ENCODE peak calls at places on chromosome 9, in eight cellular contexts. B, F, P, H, Z, N, C and E are unnamed samples.

GRCh38 chr9:111366978-111367377 is 37.0 kb upstream of the OR2K2 start:
- DNase-seq in B (no peak), C (no peak), P (no peak), F (no peak), H (no peak), Z (no peak), N (no peak), E (no peak)

GRCh38 chr9:852539-852938 is 11.0 kb downstream of the DMRT1 start:
- DNase-seq in C (no peak), P (no peak), Z (no peak), H (no peak), F (no peak), B (no peak), N (no peak), E (no peak)

GRCh38 chr9:95952471-95952870 is 77.0 kb downstream of the ERCC6L2 start:
- DNase-seq in Z (no peak), F (no peak), C (no peak), H (no peak), B (no peak), N (no peak), P (no peak), E (no peak)

GRCh38 chr9:31808770-31809169 is 575.7 kb upstream of the ACO1 start:
- DNase-seq in P (no peak), N (no peak), B (no peak), C (no peak), H (no peak), F (no peak), Z (no peak), E (no peak)

GRCh38 chr9:107039546-107039945 is 176.6 kb downstream of the ZNF462 start:
- DNase-seq in P (no peak), B (no peak), Z (no peak), F (no peak), C (no peak), H (no peak), N (no peak), E (no peak)

GRCh38 chr9:116483622-116484482 is 203.3 kb upstream of the TRIM32 start:
- DNase-seq in H (no peak), C (no peak), P (no peak), B (no peak), N (no peak), Z (no peak), F (no peak), E (no peak)

GRCh38 chr9:87599901-87600610 is 102.4 kb downstream of the DAPK1 start:
- DNase-seq in P (no peak), F (no peak), Z (peak), N (no peak), B (peak), C (no peak), H (no peak), E (peak)

GRCh38 chr9:2817987-2818386 is 25.9 kb downstream of the PUM3 start:
- DNase-seq in F (no peak), H (no peak), C (no peak), Z (no peak), B (no peak), N (no peak), P (no peak), E (no peak)

GRCh38 chr9:93588641-93589609 is 12.5 kb downstream of the PHF2 start:
- DNase-seq in P (no peak), B (peak), Z (no peak), C (no peak), H (no peak), N (no peak), F (no peak), E (no peak)

GRCh38 chr9:25700430-25700829 is 22.2 kb upstream of the TUSC1 start:
- DNase-seq in Z (no peak), B (no peak), C (no peak), N (no peak), F (no peak), H (no peak), P (no peak), E (no peak)

GRCh38 chr9:33465596-33466564 is 7.8 kb downstream of the NOL6 start:
- DNase-seq in N (no peak), B (no peak), Z (no peak), C (no peak), H (peak), F (no peak), P (peak), E (no peak)

GRCh38 chr9:137951107-137951506 is 73.5 kb downstream of the CACNA1B start:
- DNase-seq in C (no peak), Z (no peak), H (no peak), P (no peak), F (no peak), B (no peak), N (no peak), E (no peak)

GRCh38 chr9:24931894-24932293 is 386.2 kb upstream of the IZUMO3 start:
- DNase-seq in P (no peak), Z (no peak), H (no peak), C (no peak), F (no peak), N (no peak), B (no peak), E (no peak)

GRCh38 chr9:113694912-113695900 is 180.9 kb upstream of the ZNF618 start:
- DNase-seq in H (no peak), Z (no peak), C (no peak), F (no peak), B (no peak), P (no peak), N (no peak), E (no peak)

GRCh38 chr9:89529243-89530030 is 31.5 kb upstream of the SEMA4D start:
- DNase-seq in H (no peak), Z (no peak), N (no peak), C (no peak), F (no peak), P (no peak), B (no peak), E (no peak)

DNA sequence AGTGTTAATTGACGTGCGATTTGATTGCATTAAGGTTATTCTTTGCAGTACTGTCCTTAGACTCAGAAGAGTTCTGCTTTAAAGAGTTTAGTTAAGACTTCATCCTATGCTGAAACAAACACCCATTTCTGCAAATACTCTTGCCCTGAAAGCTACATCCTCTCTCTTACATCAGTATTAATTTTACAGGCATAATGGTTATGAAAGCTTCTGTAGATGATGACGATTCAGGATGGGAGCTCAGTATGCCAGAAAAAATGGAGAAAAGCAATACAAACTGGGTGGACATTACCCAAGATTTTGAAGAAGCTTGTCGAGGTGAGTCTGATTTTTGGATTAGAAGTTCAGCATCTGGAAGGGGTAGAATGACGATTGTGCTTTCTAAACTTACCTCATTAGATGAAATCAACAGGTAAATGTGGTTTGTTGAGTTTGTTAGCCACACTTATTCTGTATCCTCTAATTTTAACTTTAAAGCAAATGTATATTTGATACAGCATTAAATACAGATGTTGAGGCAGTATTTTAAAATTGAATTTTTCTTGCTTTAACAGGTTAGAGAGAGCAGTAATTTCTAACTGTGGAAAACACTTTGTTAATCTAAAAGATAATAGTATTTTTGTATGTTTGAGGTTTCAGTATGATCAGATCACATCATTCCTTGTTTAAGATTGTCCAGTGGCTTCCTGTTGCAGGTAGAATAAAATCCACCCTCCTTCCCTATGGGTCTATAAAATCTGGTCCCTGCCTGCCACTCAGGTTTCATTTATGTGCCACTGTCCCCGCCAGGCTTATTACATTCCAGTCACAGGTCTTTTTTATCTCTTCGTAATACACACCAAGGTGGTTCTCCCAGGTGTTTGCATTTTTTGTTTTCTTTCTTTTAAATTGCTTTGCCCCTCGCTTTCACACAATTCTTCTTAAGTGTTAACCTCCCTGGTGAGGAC is 1.3 kb downstream of the NAA35 start:
- DNase-seq in P (no peak), N (no peak), B (no peak), Z (no peak), H (no peak), C (no peak), F (peak), E (no peak)
- TF ChIP-seq POLR2AphosphoS5 in P (no peak), N (no peak), B (no peak), Z (no peak), H (no peak), C (no peak), F (no peak), E (no peak)

DNA sequence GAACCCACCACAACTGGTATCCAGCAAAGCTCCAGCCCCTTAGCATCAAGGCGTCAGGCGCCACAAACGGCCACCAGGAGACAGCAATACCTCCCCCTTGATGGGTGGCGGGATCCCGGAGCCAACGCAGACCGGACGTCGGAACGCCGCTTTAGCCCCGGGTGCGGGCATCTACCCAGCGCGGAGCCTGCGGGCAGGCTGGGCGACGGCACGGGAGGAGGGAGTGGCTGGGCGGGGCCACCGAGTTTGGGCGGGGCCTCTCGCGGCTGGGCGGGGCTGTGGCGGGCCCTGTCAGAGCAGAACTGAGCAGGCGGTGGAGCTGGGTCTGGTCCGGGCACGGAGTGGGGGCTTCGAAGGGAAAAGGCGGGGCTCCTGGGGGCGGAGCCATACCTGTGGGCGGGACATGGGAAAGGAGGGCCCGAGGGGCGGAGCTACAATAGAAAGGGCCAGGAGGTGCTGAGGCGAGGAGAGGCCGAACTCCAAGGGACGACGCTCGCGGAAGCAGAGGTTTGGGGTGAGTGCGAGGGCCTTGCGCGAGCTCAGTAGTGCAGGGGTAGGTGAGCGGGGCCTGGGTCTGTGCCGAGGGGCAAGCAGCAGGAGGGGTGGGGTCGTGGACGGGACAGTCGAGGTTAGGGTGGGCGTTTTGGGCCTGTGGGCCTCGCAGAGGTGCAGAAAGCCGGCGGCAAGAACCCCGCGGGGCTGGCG is 40.2 kb upstream of the GARNL3 start:
- DNase-seq in H (peak), F (peak), Z (peak), P (peak), B (peak), C (peak), N (peak), E (peak)
- TF ChIP-seq POLR2AphosphoS5 in H (no peak), F (peak), Z (peak), P (no peak), B (no peak), C (no peak), N (peak), E (peak)

DNA sequence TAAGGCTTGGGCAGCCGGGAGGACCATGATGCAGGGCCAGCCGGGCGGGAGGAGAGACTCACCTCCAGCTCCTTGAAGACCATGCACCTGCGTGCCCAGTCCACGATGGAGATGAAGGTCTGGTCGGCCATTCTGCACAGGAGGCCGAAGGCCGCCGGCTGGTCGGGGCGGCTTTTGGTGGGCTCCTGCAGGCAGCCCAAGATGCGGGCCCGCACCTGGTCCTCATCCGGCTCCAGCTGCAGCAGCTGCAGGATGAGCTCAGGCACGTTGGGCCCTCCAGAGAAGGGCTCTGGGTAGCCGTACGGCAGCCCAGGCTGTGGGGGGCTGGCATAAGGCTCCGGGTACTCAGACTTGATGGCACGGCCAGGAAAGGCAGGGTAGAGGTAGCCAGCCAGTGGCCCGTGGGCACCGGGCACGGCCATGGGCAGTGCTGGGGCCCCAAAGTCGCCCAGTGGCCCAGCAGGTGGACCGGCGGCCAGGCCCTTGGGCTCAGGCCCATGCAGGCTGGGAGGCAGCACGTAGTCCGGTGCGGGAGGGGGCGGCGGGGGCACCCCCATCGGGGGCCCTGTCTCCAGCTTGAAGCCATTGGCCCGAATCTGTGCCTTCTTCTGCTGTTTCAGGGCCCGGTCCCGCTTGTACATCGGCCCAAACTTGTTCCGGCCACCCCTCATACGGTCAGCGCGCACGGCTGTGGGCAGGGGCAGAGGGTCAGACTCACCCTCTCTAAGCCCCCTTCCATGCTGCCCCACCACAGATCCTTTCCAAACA is 7.0 kb downstream of the NR5A1 start:
- DNase-seq in H (no peak), C (no peak), Z (no peak), P (no peak), N (no peak), F (no peak), B (no peak), E (no peak)
- TF ChIP-seq POLR2AphosphoS5 in H (no peak), C (no peak), Z (no peak), P (no peak), N (no peak), F (no peak), B (no peak), E (no peak)

DNA sequence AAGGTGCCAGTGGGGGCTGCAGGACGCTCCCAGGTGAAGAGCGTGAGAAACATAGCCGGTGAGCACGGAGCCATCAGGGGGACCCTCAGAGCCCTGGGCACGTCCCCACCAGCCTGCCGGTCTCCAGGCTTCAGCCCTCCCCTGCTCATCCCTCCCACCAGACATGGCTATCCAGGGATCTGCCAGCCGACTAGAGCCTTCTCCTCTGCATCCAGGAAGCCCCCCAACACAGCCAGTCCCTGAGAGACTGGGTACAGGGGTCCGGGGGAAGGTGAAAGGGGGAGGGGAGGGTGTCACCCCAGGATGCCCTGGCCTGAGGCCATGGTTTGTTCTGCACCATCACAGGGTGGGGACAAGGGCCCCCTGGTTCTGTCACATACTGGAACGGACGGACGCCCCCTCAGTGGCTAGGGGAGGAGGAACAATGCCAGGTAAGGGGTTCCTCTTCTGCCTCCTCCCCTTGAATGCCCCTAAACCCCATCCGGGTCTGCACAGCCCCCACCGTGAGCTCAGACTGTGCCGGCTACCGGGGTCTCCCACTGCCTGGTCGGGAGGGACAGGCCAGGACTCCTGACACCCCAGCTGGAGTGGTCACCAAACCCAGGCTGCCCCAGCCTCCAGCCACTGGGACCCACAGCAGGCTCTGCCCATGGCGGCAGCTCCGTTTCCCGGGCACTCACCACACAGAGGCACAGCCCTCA is 34.3 kb downstream of the NACC2 start:
- DNase-seq in P (peak), F (no peak), B (no peak), C (no peak), N (no peak), H (peak), Z (no peak), E (peak)
- TF ChIP-seq POLR2AphosphoS5 in P (no peak), F (no peak), B (no peak), C (no peak), N (no peak), H (no peak), Z (no peak), E (no peak)

DNA sequence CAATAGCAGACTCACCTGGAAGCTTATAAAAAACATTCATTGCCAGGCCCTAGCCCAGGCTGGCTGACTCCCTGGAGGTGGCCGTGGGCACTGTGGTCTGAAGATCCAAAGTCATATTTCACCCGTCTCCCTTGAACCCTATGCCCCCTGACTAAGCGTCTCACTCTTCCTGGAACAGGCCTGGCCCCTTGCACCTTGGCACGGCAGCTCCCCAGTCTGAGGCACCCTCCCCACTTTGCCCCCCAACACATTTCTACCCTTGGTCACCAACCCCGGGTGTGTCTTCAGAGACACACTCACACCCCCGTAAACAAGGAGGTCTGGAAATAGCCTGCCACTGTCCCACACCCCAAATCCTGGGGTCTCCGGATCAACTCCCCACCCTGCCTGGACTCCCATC is 68.6 kb upstream of the LMX1B start:
- DNase-seq in N (no peak), C (no peak), H (no peak), Z (no peak), B (no peak), P (no peak), F (no peak), E (peak)
- TF ChIP-seq POLR2AphosphoS5 in N (no peak), C (no peak), H (no peak), Z (no peak), B (no peak), P (no peak), F (no peak), E (no peak)

GRCh38 chr9:20566401-20566800 is 55.9 kb downstream of the MLLT3 start:
- DNase-seq in H (no peak), B (no peak), F (no peak), P (no peak), N (no peak), C (no peak), Z (no peak), E (no peak)
- TF ChIP-seq POLR2AphosphoS5 in H (no peak), B (no peak), F (no peak), P (no peak), N (no peak), C (no peak), Z (no peak), E (no peak)

DNA sequence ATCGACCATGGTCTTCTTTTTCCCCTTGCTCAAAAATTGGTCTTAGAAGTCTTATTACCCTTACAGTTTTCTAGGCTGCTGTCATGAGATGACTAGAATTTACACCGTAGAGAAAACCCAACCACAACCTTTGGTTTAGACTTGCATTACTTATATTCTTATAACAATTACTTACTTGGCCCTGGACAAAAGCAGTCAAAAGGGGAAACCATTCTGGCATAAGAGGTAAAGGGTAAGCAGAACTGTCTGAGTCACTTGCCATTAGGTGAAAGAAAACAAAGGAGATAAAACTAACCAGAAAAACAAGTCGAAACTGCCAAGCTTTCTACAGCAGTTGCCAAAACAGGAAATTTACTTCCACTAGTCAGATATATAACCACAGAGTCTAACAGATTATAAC is 17.9 kb downstream of the TMEM245 start:
- DNase-seq in C (no peak), B (peak), H (no peak), F (no peak), Z (no peak), N (no peak), P (no peak), E (no peak)
- TF ChIP-seq POLR2AphosphoS5 in C (no peak), B (peak), H (no peak), F (no peak), Z (no peak), N (peak), P (no peak), E (no peak)